ENCODE peak calls at places on chromosome 6, in eight cellular contexts. C, N, Z, S, M, B, O and I are unnamed samples.

GRCh38 chr6:169777896-169778295 is 26.5 kb downstream of the ERMARD start:
- DNase-seq in M (no peak), O (no peak), C (no peak), S (no peak), N (no peak), Z (no peak), B (no peak), I (no peak)

GRCh38 chr6:117449549-117450439 is 24.1 kb upstream of the ROS1 start:
- DNase-seq in Z (peak), O (no peak), S (peak), M (peak), B (peak), C (peak), N (peak), I (peak)

GRCh38 chr6:168232528-168232927 is 87.0 kb downstream of the DACT2 start:
- DNase-seq in M (no peak), N (no peak), O (no peak), S (no peak), C (no peak), B (no peak), Z (no peak), I (no peak)

GRCh38 chr6:158233214-158233795 is 65.2 kb downstream of the GTF2H5 start:
- DNase-seq in B (no peak), Z (no peak), C (peak), O (no peak), S (no peak), M (no peak), N (no peak), I (peak)

GRCh38 chr6:120083186-120083585 is 733.6 kb upstream of the MAN1A1 start:
- DNase-seq in M (no peak), S (no peak), B (no peak), O (no peak), N (no peak), C (no peak), Z (no peak), I (no peak)

GRCh38 chr6:31094389-31094881 is 17.9 kb downstream of the C6orf15 start:
- DNase-seq in B (no peak), M (peak), C (peak), Z (no peak), S (no peak), O (no peak), N (no peak), I (peak)

GRCh38 chr6:20403766-20404640 is 2.3 kb downstream of the E2F3 start:
- DNase-seq in M (peak), C (peak), O (no peak), S (peak), N (no peak), B (peak), Z (peak), I (peak)

GRCh38 chr6:56849876-56850275 is 105.0 kb upstream of the BEND6 start:
- DNase-seq in M (no peak), S (peak), N (no peak), O (no peak), Z (peak), B (peak), C (no peak), I (peak)

GRCh38 chr6:101811108-101811507 is 417.6 kb downstream of the GRIK2 start:
- DNase-seq in Z (no peak), B (no peak), O (no peak), C (no peak), S (no peak), N (no peak), M (no peak), I (no peak)

GRCh38 chr6:158377866-158378265 is 65.6 kb downstream of the TULP4 start:
- DNase-seq in O (no peak), Z (no peak), S (no peak), C (no peak), B (peak), M (no peak), N (no peak), I (no peak)

GRCh38 chr6:144220031-144220790 is 64.9 kb upstream of the UTRN start:
- DNase-seq in O (no peak), Z (no peak), M (no peak), S (no peak), C (no peak), N (no peak), B (no peak), I (no peak)

GRCh38 chr6:4139272-4139671 is 3.9 kb upstream of the ECI2 start:
- DNase-seq in O (no peak), S (no peak), C (no peak), B (peak), N (no peak), M (no peak), Z (no peak), I (no peak)

GRCh38 chr6:87968435-87969278 is 79.0 kb upstream of the SPACA1 start:
- DNase-seq in B (peak), S (no peak), N (no peak), Z (peak), O (peak), M (no peak), C (peak), I (peak)

GRCh38 chr6:35485402-35485877 is 11.4 kb downstream of the TEAD3 start:
- DNase-seq in N (peak), M (no peak), Z (peak), S (peak), B (peak), O (peak), C (no peak), I (peak)

GRCh38 chr6:79841577-79842381 is 105.6 kb downstream of the ELOVL4 start:
- DNase-seq in Z (peak), O (no peak), C (no peak), B (no peak), S (no peak), M (no peak), N (no peak), I (peak)

GRCh38 chr6:154542747-154543146 is 32.3 kb upstream of the CNKSR3 start:
- DNase-seq in M (no peak), B (no peak), C (no peak), S (no peak), Z (peak), O (no peak), N (no peak), I (peak)

GRCh38 chr6:121776054-121776453 is 340.6 kb downstream of the GJA1 start:
- DNase-seq in M (no peak), C (no peak), O (no peak), S (no peak), Z (no peak), B (no peak), N (no peak), I (no peak)

GRCh38 chr6:20686142-20686541 is 151.9 kb downstream of the CDKAL1 start:
- DNase-seq in M (no peak), Z (peak), B (no peak), S (no peak), O (no peak), N (no peak), C (no peak), I (peak)

GRCh38 chr6:88856566-88856965 is 106.9 kb downstream of the RNGTT start:
- DNase-seq in Z (no peak), M (no peak), O (no peak), B (no peak), C (no peak), N (no peak), S (no peak), I (no peak)

DNA sequence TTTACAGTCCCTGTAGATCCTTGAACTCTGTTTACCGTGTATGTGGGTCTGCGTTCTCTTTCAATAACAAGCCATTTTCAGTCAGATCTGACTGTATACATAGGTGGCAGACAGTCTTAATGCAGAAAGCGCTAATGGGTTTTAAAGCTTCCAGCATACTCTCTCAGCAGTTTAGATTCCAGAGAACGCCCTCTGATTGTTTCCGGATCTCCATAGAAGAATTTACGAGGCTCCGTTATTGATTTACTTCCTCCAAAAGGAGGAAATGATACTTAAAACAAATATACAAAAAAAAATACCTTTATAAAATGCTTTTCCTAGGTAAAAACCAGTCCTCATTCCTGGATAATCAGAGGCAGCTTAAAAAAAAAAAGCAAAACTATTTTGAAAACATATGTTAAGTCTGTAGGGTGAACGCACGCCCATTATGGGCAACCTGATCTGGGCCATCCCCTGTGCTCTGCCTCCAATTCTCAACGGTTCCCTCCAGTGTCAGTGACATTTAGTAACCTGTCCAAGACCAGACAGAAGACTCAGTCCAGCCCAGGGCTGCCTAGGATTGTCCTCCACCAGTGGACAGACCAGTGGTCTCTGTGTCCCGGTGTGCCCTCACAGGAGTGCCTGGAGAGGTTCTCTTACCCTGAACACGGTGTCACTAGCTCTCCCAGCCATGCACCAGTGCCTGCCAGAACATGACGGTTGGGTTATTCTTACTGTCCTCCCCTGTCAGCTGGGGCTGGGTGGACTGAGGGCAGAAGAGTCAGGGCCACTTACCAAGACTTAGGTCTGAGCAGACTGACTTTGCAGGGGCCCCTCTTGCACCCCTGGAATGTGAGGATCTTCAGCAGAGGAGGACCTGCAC is 217.3 kb downstream of the ARID1B start:
- DNase-seq in M (no peak), S (no peak), B (no peak), O (no peak), N (no peak), Z (no peak), C (peak), I (peak)
- H3K27ac ChIP-seq in M (no peak), S (no peak), B (no peak), O (no peak), N (no peak), Z (no peak), C (no peak), I (no peak)

DNA sequence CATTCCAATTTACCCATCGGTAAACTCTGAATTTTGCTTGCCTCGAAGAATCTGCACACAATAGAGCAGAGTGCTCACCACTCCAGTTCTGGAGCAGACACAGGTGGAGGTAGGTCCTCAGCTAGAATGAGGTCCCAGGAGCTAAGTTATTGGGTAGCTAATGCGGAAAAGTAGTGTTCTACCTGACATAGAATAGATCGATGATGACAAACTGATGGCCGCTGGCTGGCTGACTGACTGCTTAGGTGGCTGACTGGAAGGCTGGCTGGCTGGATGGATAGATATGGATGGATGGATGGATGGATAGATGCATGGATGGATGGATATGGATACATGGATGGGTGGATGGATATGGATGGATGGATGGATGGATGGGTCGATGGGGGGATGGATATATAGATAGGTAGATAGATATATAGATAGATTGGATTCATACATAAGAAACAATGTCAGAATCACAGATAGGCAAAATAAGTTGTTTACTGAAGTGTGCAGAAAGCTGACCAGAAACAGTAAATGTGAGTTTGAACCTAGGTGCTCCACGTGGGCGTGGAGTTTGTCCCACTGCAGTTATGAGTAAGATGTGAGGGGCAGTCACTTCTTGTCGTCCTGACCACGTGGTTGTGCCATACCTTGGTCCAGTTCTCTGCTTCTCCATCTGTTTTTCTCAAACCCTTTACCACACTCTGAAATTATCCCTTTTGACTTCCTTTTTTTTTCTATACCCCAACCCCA is 62.1 kb downstream of the TBXT start:
- DNase-seq in Z (no peak), M (no peak), B (no peak), C (no peak), O (no peak), S (no peak), N (no peak), I (no peak)
- H3K27ac ChIP-seq in Z (no peak), M (no peak), B (no peak), C (no peak), O (no peak), S (no peak), N (no peak), I (no peak)

GRCh38 chr6:33160728-33161323 is 31.4 kb downstream of the COL11A2 start:
- DNase-seq in Z (peak), B (peak), O (peak), M (no peak), C (peak), N (no peak), S (no peak), I (peak)
- H3K27ac ChIP-seq in Z (no peak), B (peak), O (no peak), M (no peak), C (no peak), N (no peak), S (no peak), I (no peak)

GRCh38 chr6:12595161-12595792 is 121.3 kb upstream of the PHACTR1 start:
- DNase-seq in Z (no peak), B (peak), M (no peak), N (no peak), S (no peak), C (peak), O (no peak), I (no peak)
- H3K27ac ChIP-seq in Z (no peak), B (no peak), M (no peak), N (no peak), S (peak), C (peak), O (no peak), I (no peak)

GRCh38 chr6:3019749-3020320 is 20.1 kb downstream of the NQO2 start:
- DNase-seq in B (no peak), S (no peak), C (no peak), M (no peak), O (no peak), Z (no peak), N (no peak), I (no peak)

GRCh38 chr6:3015144-3015543 is 15.4 kb downstream of the NQO2 start:
- DNase-seq in Z (no peak), B (no peak), M (no peak), C (no peak), N (no peak), S (no peak), O (no peak), I (no peak)

GRCh38 chr6:3019065-3019464 is 19.4 kb downstream of the NQO2 start:
- DNase-seq in N (no peak), Z (no peak), S (no peak), C (no peak), O (no peak), M (no peak), B (no peak), I (no peak)

GRCh38 chr6:3016473-3017280 is 17.0 kb downstream of the NQO2 start:
- DNase-seq in B (no peak), N (no peak), C (no peak), M (no peak), O (no peak), Z (no peak), S (no peak), I (no peak)

GRCh38 chr6:3017304-3017703 is 17.6 kb downstream of the NQO2 start:
- DNase-seq in Z (no peak), M (no peak), B (no peak), C (no peak), O (no peak), S (no peak), N (no peak), I (peak)
- H3K27ac ChIP-seq in Z (no peak), M (no peak), B (no peak), C (no peak), O (no peak), S (no peak), N (no peak), I (no peak)

GRCh38 chr6:39279539-39279938 is 34.7 kb downstream of the KCNK17 start:
- DNase-seq in O (peak), Z (no peak), N (no peak), C (no peak), M (no peak), B (no peak), S (no peak), I (peak)

GRCh38 chr6:39276379-39276995 is 37.7 kb downstream of the KCNK17 start:
- DNase-seq in Z (no peak), O (no peak), M (no peak), S (no peak), N (no peak), B (no peak), C (no peak), I (no peak)

GRCh38 chr6:39280247-39280731 is 33.9 kb downstream of the KCNK17 start:
- DNase-seq in M (no peak), N (no peak), O (peak), S (no peak), C (no peak), B (no peak), Z (no peak), I (peak)

DNA sequence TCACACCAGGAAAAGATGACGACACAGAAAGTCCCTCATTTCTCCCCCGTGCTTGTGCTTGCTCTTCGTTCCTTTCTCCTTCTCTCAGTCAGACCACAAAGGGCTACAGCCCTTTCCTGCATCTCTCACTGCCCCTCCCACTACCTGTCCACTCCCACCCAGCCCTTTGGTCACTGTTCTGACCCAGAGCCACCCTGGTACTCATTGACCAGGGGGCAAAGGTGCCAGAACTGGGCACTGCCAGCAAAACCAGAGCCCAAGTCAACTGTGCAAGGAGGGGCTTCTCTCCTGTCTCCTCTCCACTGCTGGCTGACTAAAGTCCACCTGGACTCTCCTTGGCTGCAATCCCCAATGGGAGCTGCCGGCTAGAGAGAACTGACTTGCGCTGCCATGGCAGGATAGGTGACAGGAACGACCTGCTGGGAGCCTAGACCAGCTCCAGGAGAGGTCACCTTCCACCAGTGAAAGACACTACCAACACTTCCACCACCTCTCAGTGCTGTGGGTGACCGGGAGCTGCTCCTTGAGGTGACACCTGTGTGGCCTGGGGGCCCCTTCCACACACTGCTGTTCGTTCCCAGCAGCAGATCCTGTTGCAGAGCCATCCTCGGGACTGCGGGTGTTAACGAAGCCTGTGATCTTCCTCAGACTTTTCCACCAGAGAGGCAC is 32.8 kb downstream of the KCNK17 start:
- DNase-seq in B (no peak), N (no peak), C (no peak), O (peak), Z (no peak), S (no peak), M (no peak), I (no peak)
- H3K27ac ChIP-seq in B (no peak), N (no peak), C (no peak), O (no peak), Z (no peak), S (no peak), M (no peak), I (no peak)

DNA sequence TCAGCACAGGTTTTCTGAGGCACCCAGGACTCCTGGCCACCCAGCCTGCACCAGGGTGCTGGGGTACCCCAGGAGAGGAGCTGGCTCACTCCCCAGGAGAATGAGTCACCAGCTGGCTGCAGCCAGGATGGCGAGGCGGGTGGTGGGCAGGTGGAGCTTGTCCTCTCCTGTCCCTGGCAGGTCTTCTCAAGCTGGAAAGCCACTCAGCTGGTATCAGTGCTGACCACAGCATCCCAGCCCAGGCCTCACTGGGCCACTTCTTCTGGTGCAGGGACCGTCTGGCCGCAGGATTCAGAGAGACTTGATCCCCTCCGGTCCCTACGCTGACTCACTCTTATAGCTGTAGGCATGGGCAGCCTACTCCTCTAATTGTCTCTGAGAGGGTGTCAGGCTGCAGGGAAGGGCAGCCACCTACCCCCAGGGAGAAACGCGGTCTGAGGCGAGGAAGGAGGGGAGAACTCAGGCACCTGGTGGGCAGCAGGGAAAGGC is 22.2 kb downstream of the TFEB start:
- DNase-seq in N (peak), C (no peak), Z (no peak), B (peak), O (peak), S (no peak), M (no peak), I (no peak)
- H3K27ac ChIP-seq in N (no peak), C (no peak), Z (no peak), B (no peak), O (peak), S (no peak), M (no peak), I (no peak)